ENCODE peak calls at places on chromosomes 2 and 18, in ten cellular contexts. One of them, this sample, is unnamed.

GRCh38 chr2:26588576-26588975 is 52.6 kb downstream of the CIB4 start:
- DNase-seq in cardiac muscle cell: no peak
- DNase-seq in fibroblast of lung: no peak
- DNase-seq in fibroblast of mammary gland: no peak
- DNase-seq in A549: no peak
- DNase-seq in heart left ventricle: no peak
- DNase-seq in IMR-90: no peak
- DNase-seq in CD8-positive, alpha-beta T cell: no peak
- DNase-seq in cardiac fibroblast: no peak
- DNase-seq in transverse colon: no peak
- DNase-seq in this sample: no peak

GRCh38 chr18:65235966-65236634 is 514.7 kb upstream of the CDH7 start:
- DNase-seq in heart left ventricle: no peak
- DNase-seq in cardiac fibroblast: no peak
- DNase-seq in CD8-positive, alpha-beta T cell: no peak
- DNase-seq in fibroblast of lung: no peak
- DNase-seq in IMR-90: no peak
- DNase-seq in A549: no peak
- DNase-seq in transverse colon: no peak
- DNase-seq in fibroblast of mammary gland: no peak
- DNase-seq in cardiac muscle cell: no peak
- DNase-seq in this sample: no peak

GRCh38 chr2:208609166-208609804 is 202.7 kb downstream of the PTH2R start:
- DNase-seq in cardiac fibroblast: no peak
- DNase-seq in transverse colon: no peak
- DNase-seq in A549: no peak
- DNase-seq in cardiac muscle cell: no peak
- DNase-seq in CD8-positive, alpha-beta T cell: no peak
- DNase-seq in heart left ventricle: no peak
- DNase-seq in fibroblast of mammary gland: no peak
- DNase-seq in fibroblast of lung: no peak
- DNase-seq in IMR-90: no peak
- DNase-seq in this sample: no peak

GRCh38 chr18:51193621-51194287 is 3.7 kb downstream of the MEX3C start:
- DNase-seq in fibroblast of mammary gland: peak; percentile 54
- DNase-seq in heart left ventricle: no peak
- DNase-seq in cardiac muscle cell: no peak
- DNase-seq in IMR-90: peak; percentile 54
- DNase-seq in transverse colon: no peak
- DNase-seq in CD8-positive, alpha-beta T cell: no peak
- DNase-seq in fibroblast of lung: peak; percentile 54
- DNase-seq in A549: no peak
- DNase-seq in cardiac fibroblast: peak; percentile 64
- DNase-seq in this sample: peak; percentile 76

GRCh38 chr2:53970898-53971681 is at the start of gene PSME4:
- DNase-seq in heart left ventricle: peak; percentile 96
- DNase-seq in cardiac fibroblast: peak; percentile 87
- DNase-seq in fibroblast of lung: peak; percentile 91
- DNase-seq in fibroblast of mammary gland: peak; percentile 72
- DNase-seq in cardiac muscle cell: peak; percentile 96
- DNase-seq in A549: peak; percentile 92
- DNase-seq in CD8-positive, alpha-beta T cell: peak; percentile 95
- DNase-seq in IMR-90: peak; percentile 84
- DNase-seq in transverse colon: peak; percentile 96
- DNase-seq in this sample: peak; percentile 89

GRCh38 chr18:23523429-23524212 is 20.3 kb downstream of the RMC1 start:
- DNase-seq in heart left ventricle: no peak
- DNase-seq in cardiac fibroblast: peak; percentile 27
- DNase-seq in fibroblast of lung: peak; percentile 63
- DNase-seq in IMR-90: peak; percentile 48
- DNase-seq in fibroblast of mammary gland: peak; percentile 47
- DNase-seq in A549: no peak
- DNase-seq in transverse colon: no peak
- DNase-seq in cardiac muscle cell: no peak
- DNase-seq in CD8-positive, alpha-beta T cell: no peak
- DNase-seq in this sample: peak; percentile 45

GRCh38 chr18:37179384-37179783 is 350.5 kb downstream of the KIAA1328 start:
- DNase-seq in fibroblast of mammary gland: no peak
- DNase-seq in cardiac fibroblast: no peak
- DNase-seq in transverse colon: no peak
- DNase-seq in IMR-90: no peak
- DNase-seq in cardiac muscle cell: no peak
- DNase-seq in CD8-positive, alpha-beta T cell: no peak
- DNase-seq in heart left ventricle: no peak
- DNase-seq in fibroblast of lung: no peak
- DNase-seq in A549: no peak
- DNase-seq in this sample: no peak

GRCh38 chr2:109407401-109408335 is 206.1 kb downstream of the SEPTIN10 start:
- DNase-seq in transverse colon: no peak
- DNase-seq in fibroblast of lung: no peak
- DNase-seq in IMR-90: no peak
- DNase-seq in fibroblast of mammary gland: no peak
- DNase-seq in A549: no peak
- DNase-seq in heart left ventricle: no peak
- DNase-seq in CD8-positive, alpha-beta T cell: no peak
- DNase-seq in cardiac muscle cell: no peak
- DNase-seq in cardiac fibroblast: no peak
- DNase-seq in this sample: no peak

GRCh38 chr2:39922679-39923416 is 143.8 kb upstream of the THUMPD2 start:
- DNase-seq in fibroblast of lung: peak; percentile 58
- DNase-seq in fibroblast of mammary gland: no peak
- DNase-seq in IMR-90: peak; percentile 20
- DNase-seq in A549: no peak
- DNase-seq in transverse colon: no peak
- DNase-seq in heart left ventricle: no peak
- DNase-seq in CD8-positive, alpha-beta T cell: no peak
- DNase-seq in cardiac fibroblast: no peak
- DNase-seq in cardiac muscle cell: no peak
- DNase-seq in this sample: no peak

GRCh38 chr2:141611143-141611571 is 519.7 kb downstream of the LRP1B start:
- DNase-seq in transverse colon: no peak
- DNase-seq in cardiac fibroblast: peak; percentile 5
- DNase-seq in fibroblast of lung: peak; percentile 56
- DNase-seq in cardiac muscle cell: no peak
- DNase-seq in heart left ventricle: no peak
- DNase-seq in fibroblast of mammary gland: no peak
- DNase-seq in CD8-positive, alpha-beta T cell: no peak
- DNase-seq in A549: no peak
- DNase-seq in IMR-90: peak; percentile 15
- DNase-seq in this sample: peak; percentile 20

GRCh38 chr2:150478206-150478974 is 9.1 kb downstream of the RND3 start:
- DNase-seq in cardiac muscle cell: peak; percentile 33
- DNase-seq in IMR-90: peak; percentile 31
- DNase-seq in heart left ventricle: no peak
- DNase-seq in fibroblast of mammary gland: no peak
- DNase-seq in CD8-positive, alpha-beta T cell: no peak
- DNase-seq in cardiac fibroblast: peak; percentile 63
- DNase-seq in A549: no peak
- DNase-seq in transverse colon: no peak
- DNase-seq in fibroblast of lung: peak; percentile 70
- DNase-seq in this sample: no peak

GRCh38 chr2:40646642-40647041 is 194.8 kb upstream of the SLC8A1 start:
- DNase-seq in fibroblast of mammary gland: no peak
- DNase-seq in fibroblast of lung: no peak
- DNase-seq in cardiac muscle cell: no peak
- DNase-seq in CD8-positive, alpha-beta T cell: no peak
- DNase-seq in IMR-90: no peak
- DNase-seq in cardiac fibroblast: no peak
- DNase-seq in heart left ventricle: no peak
- DNase-seq in A549: no peak
- DNase-seq in transverse colon: no peak
- DNase-seq in this sample: no peak

GRCh38 chr2:9235388-9236344 is 29.1 kb downstream of the ASAP2 start:
- DNase-seq in cardiac muscle cell: no peak
- DNase-seq in IMR-90: peak; percentile 74
- DNase-seq in transverse colon: no peak
- DNase-seq in fibroblast of lung: peak; percentile 82
- DNase-seq in fibroblast of mammary gland: peak; percentile 71
- DNase-seq in A549: no peak
- DNase-seq in heart left ventricle: no peak
- DNase-seq in CD8-positive, alpha-beta T cell: no peak
- DNase-seq in cardiac fibroblast: peak; percentile 71
- DNase-seq in this sample: peak; percentile 67

GRCh38 chr2:233822781-233823730 is 31.3 kb downstream of the HJURP start:
- DNase-seq in IMR-90: no peak
- DNase-seq in heart left ventricle: no peak
- DNase-seq in CD8-positive, alpha-beta T cell: no peak
- DNase-seq in cardiac muscle cell: no peak
- DNase-seq in fibroblast of mammary gland: no peak
- DNase-seq in cardiac fibroblast: no peak
- DNase-seq in transverse colon: peak; percentile 6
- DNase-seq in fibroblast of lung: no peak
- DNase-seq in A549: no peak
- DNase-seq in this sample: no peak

GRCh38 chr2:197599285-197599965 is 76.0 kb downstream of the RFTN2 start:
- DNase-seq in transverse colon: no peak
- DNase-seq in heart left ventricle: no peak
- DNase-seq in fibroblast of mammary gland: peak; percentile 71
- DNase-seq in IMR-90: peak; percentile 56
- DNase-seq in fibroblast of lung: peak; percentile 16
- DNase-seq in cardiac muscle cell: no peak
- DNase-seq in CD8-positive, alpha-beta T cell: peak; percentile 16
- DNase-seq in cardiac fibroblast: peak; percentile 69
- DNase-seq in A549: peak; percentile 28
- DNase-seq in this sample: no peak

GRCh38 chr2:33373986-33374385 is 102.5 kb upstream of the RASGRP3 start:
- DNase-seq in A549: no peak
- DNase-seq in cardiac muscle cell: no peak
- DNase-seq in transverse colon: no peak
- DNase-seq in heart left ventricle: no peak
- DNase-seq in CD8-positive, alpha-beta T cell: no peak
- DNase-seq in IMR-90: peak; percentile 52
- DNase-seq in cardiac fibroblast: peak; percentile 91
- DNase-seq in fibroblast of mammary gland: peak; percentile 95
- DNase-seq in fibroblast of lung: peak; percentile 71
- DNase-seq in this sample: peak; percentile 87
- H3K4me3 ChIP-seq in A549: no peak overlapping the region
- H3K4me3 ChIP-seq in cardiac muscle cell: no peak overlapping the region
- H3K4me3 ChIP-seq in transverse colon: no peak overlapping the region
- H3K4me3 ChIP-seq in heart left ventricle: no peak overlapping the region
- H3K4me3 ChIP-seq in CD8-positive, alpha-beta T cell: no peak overlapping the region
- H3K4me3 ChIP-seq in IMR-90: no peak overlapping the region
- H3K4me3 ChIP-seq in cardiac fibroblast: no peak overlapping the region
- H3K4me3 ChIP-seq in fibroblast of mammary gland: no peak overlapping the region
- H3K4me3 ChIP-seq in fibroblast of lung: no peak overlapping the region
- H3K4me3 ChIP-seq in this sample: no peak overlapping the region

GRCh38 chr2:112949456-112949855 is 28.4 kb upstream of the IL36G start:
- DNase-seq in CD8-positive, alpha-beta T cell: no peak
- DNase-seq in IMR-90: no peak
- DNase-seq in fibroblast of lung: no peak
- DNase-seq in cardiac muscle cell: no peak
- DNase-seq in transverse colon: no peak
- DNase-seq in cardiac fibroblast: no peak
- DNase-seq in heart left ventricle: no peak
- DNase-seq in A549: no peak
- DNase-seq in fibroblast of mammary gland: no peak
- DNase-seq in this sample: no peak

GRCh38 chr2:112946086-112946485 is 31.7 kb upstream of the IL36G start:
- DNase-seq in IMR-90: no peak
- DNase-seq in transverse colon: no peak
- DNase-seq in cardiac muscle cell: no peak
- DNase-seq in heart left ventricle: no peak
- DNase-seq in cardiac fibroblast: no peak
- DNase-seq in fibroblast of mammary gland: no peak
- DNase-seq in A549: no peak
- DNase-seq in CD8-positive, alpha-beta T cell: no peak
- DNase-seq in fibroblast of lung: no peak
- DNase-seq in this sample: no peak

GRCh38 chr2:112944971-112945370 is 32.8 kb upstream of the IL36G start:
- DNase-seq in IMR-90: no peak
- DNase-seq in cardiac muscle cell: no peak
- DNase-seq in A549: no peak
- DNase-seq in fibroblast of mammary gland: no peak
- DNase-seq in fibroblast of lung: no peak
- DNase-seq in heart left ventricle: no peak
- DNase-seq in CD8-positive, alpha-beta T cell: no peak
- DNase-seq in cardiac fibroblast: no peak
- DNase-seq in transverse colon: no peak
- DNase-seq in this sample: no peak

GRCh38 chr2:112942654-112943002 is 31.7 kb downstream of the IL37 start:
- DNase-seq in A549: no peak
- DNase-seq in fibroblast of mammary gland: no peak
- DNase-seq in heart left ventricle: no peak
- DNase-seq in CD8-positive, alpha-beta T cell: no peak
- DNase-seq in cardiac fibroblast: no peak
- DNase-seq in IMR-90: no peak
- DNase-seq in cardiac muscle cell: no peak
- DNase-seq in fibroblast of lung: no peak
- DNase-seq in transverse colon: no peak
- DNase-seq in this sample: no peak

GRCh38 chr2:112947374-112947773 is 30.4 kb upstream of the IL36G start:
- DNase-seq in IMR-90: no peak
- DNase-seq in CD8-positive, alpha-beta T cell: no peak
- DNase-seq in heart left ventricle: no peak
- DNase-seq in transverse colon: no peak
- DNase-seq in fibroblast of mammary gland: no peak
- DNase-seq in fibroblast of lung: no peak
- DNase-seq in cardiac muscle cell: no peak
- DNase-seq in cardiac fibroblast: no peak
- DNase-seq in A549: no peak
- DNase-seq in this sample: no peak
- TF ChIP-seq CTCF in IMR-90: no peak
- TF ChIP-seq CTCF in CD8-positive, alpha-beta T cell: no peak
- TF ChIP-seq CTCF in heart left ventricle: no peak
- TF ChIP-seq CTCF in transverse colon: no peak
- TF ChIP-seq CTCF in fibroblast of mammary gland: no peak
- TF ChIP-seq CTCF in fibroblast of lung: no peak
- TF ChIP-seq CTCF in cardiac muscle cell: no peak
- TF ChIP-seq CTCF in cardiac fibroblast: no peak
- TF ChIP-seq CTCF in A549: no peak
- TF ChIP-seq CTCF in this sample: no peak

GRCh38 chr2:85804583-85804982 is 50.8 kb downstream of the ATOH8 start:
- DNase-seq in fibroblast of lung: no peak
- DNase-seq in heart left ventricle: no peak
- DNase-seq in IMR-90: no peak
- DNase-seq in cardiac muscle cell: peak; percentile 43
- DNase-seq in cardiac fibroblast: peak; percentile 43
- DNase-seq in CD8-positive, alpha-beta T cell: no peak
- DNase-seq in A549: peak; percentile 66
- DNase-seq in fibroblast of mammary gland: peak; percentile 18
- DNase-seq in transverse colon: peak; percentile 5
- DNase-seq in this sample: no peak
- H3K4me3 ChIP-seq in fibroblast of lung: no peak overlapping the region
- H3K4me3 ChIP-seq in heart left ventricle: no peak overlapping the region
- H3K4me3 ChIP-seq in IMR-90: no peak overlapping the region
- H3K4me3 ChIP-seq in cardiac muscle cell: no peak overlapping the region
- H3K4me3 ChIP-seq in cardiac fibroblast: no peak overlapping the region
- H3K4me3 ChIP-seq in CD8-positive, alpha-beta T cell: no peak overlapping the region
- H3K4me3 ChIP-seq in A549: no peak overlapping the region
- H3K4me3 ChIP-seq in fibroblast of mammary gland: no peak overlapping the region
- H3K4me3 ChIP-seq in transverse colon: no peak overlapping the region
- H3K4me3 ChIP-seq in this sample: no peak overlapping the region

DNA sequence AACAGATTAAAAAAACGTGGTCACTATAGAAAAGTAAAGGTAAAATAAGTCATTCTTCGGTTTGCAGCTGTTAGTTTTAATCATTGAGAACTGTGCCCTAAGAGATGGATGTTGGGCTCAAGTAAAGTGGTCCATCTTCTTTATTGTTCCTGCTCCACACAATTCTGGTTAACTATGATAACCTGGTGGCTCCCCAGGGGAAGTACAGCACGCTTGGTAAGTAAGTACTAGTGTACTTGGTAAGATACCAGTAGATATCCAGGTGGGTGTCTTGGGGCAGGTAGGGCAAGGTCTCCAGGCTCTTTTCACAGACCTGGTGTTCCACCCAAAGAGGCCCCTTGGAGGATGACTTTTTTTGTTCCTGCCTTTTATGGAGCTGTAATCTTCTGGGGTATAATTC is 31.6 kb upstream of the DLX2 start:
- DNase-seq in cardiac muscle cell: no peak
- DNase-seq in fibroblast of lung: no peak
- DNase-seq in transverse colon: no peak
- DNase-seq in A549: no peak
- DNase-seq in cardiac fibroblast: no peak
- DNase-seq in CD8-positive, alpha-beta T cell: no peak
- DNase-seq in fibroblast of mammary gland: no peak
- DNase-seq in heart left ventricle: no peak
- DNase-seq in IMR-90: no peak
- DNase-seq in this sample: no peak
- TF ChIP-seq CTCF in cardiac muscle cell: no peak
- TF ChIP-seq CTCF in fibroblast of lung: no peak
- TF ChIP-seq CTCF in transverse colon: no peak
- TF ChIP-seq CTCF in A549: no peak
- TF ChIP-seq CTCF in cardiac fibroblast: peak; percentile 4
- TF ChIP-seq CTCF in CD8-positive, alpha-beta T cell: no peak
- TF ChIP-seq CTCF in fibroblast of mammary gland: no peak
- TF ChIP-seq CTCF in heart left ventricle: no peak
- TF ChIP-seq CTCF in IMR-90: no peak
- TF ChIP-seq CTCF in this sample: no peak

This sample was measured in foreskin fibroblast.